ENCODE peak calls at places on chromosomes 13 and 19, in four cellular contexts. B is K562, F is GM12878, Z is HepG2. P is an unnamed sample.

GRCh38 chr19:34409189-34410164 is 5.3 kb downstream of the PDCD2L start:
- DNase-seq in B (no peak), F (no peak), Z (no peak), P (no peak)

GRCh38 chr19:56167064-56167578 is 8.7 kb upstream of the GALP start:
- DNase-seq in B (peak; percentile 43), F (no peak), Z (no peak), P (no peak)

GRCh38 chr19:11416346-11417052 is 2.6 kb downstream of the RGL3 start:
- DNase-seq in B (no peak), F (no peak), Z (no peak), P (no peak)

GRCh38 chr19:797528-798414 is 519 bp downstream of the PTBP1 start:
- DNase-seq in B (peak; percentile 97), F (peak; percentile 32), Z (peak; percentile 78), P (peak; percentile 89)

GRCh38 chr19:15123900-15124299 is 16.7 kb downstream of the SYDE1 start:
- DNase-seq in B (no peak), F (no peak), Z (no peak), P (no peak)

GRCh38 chr19:16064209-16064889 is 11.9 kb upstream of the TPM4 start:
- DNase-seq in B (no peak), F (no peak), Z (no peak), P (no peak)

GRCh38 chr19:12064266-12065099 is at the start of gene ZNF844:
- DNase-seq in B (peak; percentile 88), F (peak; percentile 48), Z (peak; percentile 82), P (no peak)

GRCh38 chr13:71587778-71588177 is 279.2 kb downstream of the DACH1 start:
- DNase-seq in B (no peak), F (no peak), Z (no peak), P (no peak)

GRCh38 chr13:49869514-49869913 is 66.6 kb downstream of the SPRYD7 start:
- DNase-seq in B (peak; percentile 14), F (no peak), Z (peak; percentile 53), P (peak; percentile 52)

GRCh38 chr19:12272980-12273901 is 21.4 kb downstream of the ZNF44 start:
- DNase-seq in B (no peak), F (no peak), Z (no peak), P (no peak)

GRCh38 chr13:60787083-60787482 is 390.1 kb downstream of the TDRD3 start:
- DNase-seq in B (no peak), F (no peak), Z (no peak), P (no peak)

GRCh38 chr13:48492123-48493075 is 40.5 kb downstream of the RCBTB2 start:
- DNase-seq in B (peak; percentile 26), F (peak; percentile 98), Z (no peak), P (no peak)

GRCh38 chr19:10780368-10780767 is 55.6 kb downstream of the TMED1 start:
- DNase-seq in B (no peak), F (no peak), Z (no peak), P (no peak)

GRCh38 chr19:15091918-15092753 is 10.1 kb downstream of the OR1I1 start:
- DNase-seq in B (no peak), F (no peak), Z (peak; percentile 66), P (peak; percentile 39)

GRCh38 chr19:32166238-32166637 is 179.2 kb upstream of the ZNF507 start:
- DNase-seq in B (no peak), F (no peak), Z (no peak), P (no peak)

GRCh38 chr19:48670699-48671455 is 1.9 kb downstream of the NTN5 start:
- DNase-seq in B (no peak), F (no peak), Z (no peak), P (no peak)

GRCh38 chr13:41384749-41385503 is 72.4 kb upstream of the RGCC start:
- DNase-seq in B (no peak), F (no peak), Z (no peak), P (peak; percentile 13)

GRCh38 chr13:99316657-99317244 is 9.6 kb upstream of the GPR183 start:
- DNase-seq in B (no peak), F (no peak), Z (no peak), P (no peak)

GRCh38 chr19:13748169-13748884 is 16.0 kb upstream of the MRI1 start:
- DNase-seq in B (peak; percentile 46), F (no peak), Z (no peak), P (no peak)

GRCh38 chr19:13849991-13850909 is 26.7 kb upstream of the NANOS3 start:
- DNase-seq in B (peak; percentile 86), F (no peak), Z (peak; percentile 53), P (peak; percentile 78)

GRCh38 chr19:42202290-42202867 is 15.1 kb downstream of the DEDD2 start:
- DNase-seq in B (no peak), F (no peak), Z (no peak), P (no peak)

GRCh38 chr13:98265669-98266551 is 88.8 kb upstream of the RNF113B start:
- DNase-seq in B (no peak), F (no peak), Z (peak; percentile 98), P (no peak)

GRCh38 chr13:92951273-92951820 is 275.3 kb upstream of the GPC6 start:
- DNase-seq in B (no peak), F (no peak), Z (no peak), P (no peak)

GRCh38 chr19:55344444-55344843 is 4.8 kb downstream of the KMT5C start:
- DNase-seq in B (no peak), F (no peak), Z (no peak), P (no peak)

GRCh38 chr19:46391296-46392251 is 21.8 kb downstream of the CCDC8 start:
- DNase-seq in B (no peak), F (no peak), Z (no peak), P (no peak)

GRCh38 chr13:40120288-40120687 is 464.8 kb downstream of the COG6 start:
- DNase-seq in B (no peak), F (no peak), Z (no peak), P (no peak)

GRCh38 chr19:39166571-39167391 is 30.0 kb upstream of the NCCRP1 start:
- DNase-seq in B (no peak), F (no peak), Z (peak; percentile 49), P (no peak)

GRCh38 chr19:16366056-16366432 is 41.4 kb downstream of the KLF2 start:
- DNase-seq in B (no peak), F (no peak), Z (no peak), P (no peak)

GRCh38 chr13:89380101-89380500 is 1708.9 kb downstream of the SLITRK5 start:
- DNase-seq in B (no peak), F (no peak), Z (peak; percentile 1), P (no peak)

GRCh38 chr13:76023644-76024043 is 387.5 kb downstream of the LMO7 start:
- DNase-seq in B (no peak), F (no peak), Z (no peak), P (no peak)

GRCh38 chr19:1066748-1067340 is at the start of gene ARHGAP45:
- DNase-seq in B (peak; percentile 59), F (no peak), Z (no peak), P (peak; percentile 42)

DNA sequence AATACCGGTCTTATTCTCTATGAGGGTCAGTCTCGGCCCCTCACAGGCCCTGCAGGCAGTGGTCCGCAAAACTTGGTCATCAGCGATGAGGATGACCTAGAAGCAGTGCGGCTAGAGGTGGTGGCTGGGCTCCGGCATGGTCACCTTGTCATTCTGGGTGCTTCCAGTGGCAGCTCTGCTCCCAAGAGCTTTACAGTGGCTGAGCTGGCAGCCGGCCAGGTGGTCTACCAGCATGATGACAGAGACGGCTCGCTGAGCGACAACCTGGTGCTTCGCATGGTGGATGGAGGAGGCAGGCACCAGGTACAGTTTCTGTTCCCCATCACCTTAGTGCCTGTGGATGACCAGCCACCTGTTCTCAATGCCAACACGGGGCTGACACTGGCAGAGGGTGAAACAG is 1.8 kb downstream of the FREM2 start:
- DNase-seq in B (no peak), F (no peak), Z (no peak), P (no peak)
- TF ChIP-seq TARDBP in B (no peak), F (no peak), Z (no peak), P (no peak)

GRCh38 chr13:95269756-95270155 is 31.5 kb downstream of the ABCC4 start:
- DNase-seq in B (no peak), F (no peak), Z (no peak), P (no peak)

GRCh38 chr13:95261956-95262355 is 39.3 kb downstream of the ABCC4 start:
- DNase-seq in B (no peak), F (no peak), Z (no peak), P (no peak)

GRCh38 chr13:95262837-95263381 is 38.3 kb downstream of the ABCC4 start:
- DNase-seq in B (no peak), F (no peak), Z (no peak), P (no peak)

GRCh38 chr13:95264225-95264624 is 37.0 kb downstream of the ABCC4 start:
- DNase-seq in B (no peak), F (no peak), Z (no peak), P (no peak)

GRCh38 chr13:95267662-95268369 is 33.4 kb downstream of the ABCC4 start:
- DNase-seq in B (peak; percentile 44), F (no peak), Z (peak; percentile 45), P (no peak)
- TF ChIP-seq TARDBP in B (no peak), F (no peak), Z (no peak), P (no peak)

DNA sequence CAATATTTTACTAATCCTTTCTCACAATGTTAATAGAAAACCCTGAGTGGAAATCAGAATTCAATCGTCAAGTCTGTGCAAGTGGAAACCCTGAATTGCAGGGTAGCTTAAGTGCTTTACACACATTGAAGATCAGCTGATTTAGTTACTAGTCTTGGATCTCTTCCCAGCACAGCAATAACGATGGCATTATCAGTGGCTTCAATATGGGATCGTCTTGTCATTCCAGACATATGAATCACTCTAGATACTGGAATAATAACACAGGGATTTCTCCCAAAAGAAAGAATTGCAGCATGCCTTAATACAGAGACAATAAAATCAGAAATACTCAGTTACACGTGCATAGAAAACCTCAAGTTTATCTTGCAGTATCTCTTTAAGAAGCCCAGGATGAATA is 12.6 kb upstream of the METTL21C start:
- DNase-seq in B (no peak), F (no peak), Z (no peak), P (no peak)
- TF ChIP-seq TARDBP in B (no peak), F (no peak), Z (no peak), P (no peak)

GRCh38 chr19:17963936-17964691 is 2.8 kb upstream of the KCNN1 start:
- DNase-seq in B (no peak), F (no peak), Z (no peak), P (no peak)
- TF ChIP-seq TARDBP in B (no peak), F (no peak), Z (no peak), P (no peak)

GRCh38 chr13:100668408-100668807 is 6.2 kb downstream of the TMTC4 start:
- DNase-seq in B (no peak), F (no peak), Z (no peak), P (no peak)

GRCh38 chr13:100664171-100664900 is 10.3 kb downstream of the TMTC4 start:
- DNase-seq in B (no peak), F (no peak), Z (no peak), P (no peak)

GRCh38 chr13:100667894-100668293 is 6.7 kb downstream of the TMTC4 start:
- DNase-seq in B (no peak), F (no peak), Z (no peak), P (no peak)

GRCh38 chr13:100665403-100665802 is 9.2 kb downstream of the TMTC4 start:
- DNase-seq in B (no peak), F (no peak), Z (no peak), P (no peak)

DNA sequence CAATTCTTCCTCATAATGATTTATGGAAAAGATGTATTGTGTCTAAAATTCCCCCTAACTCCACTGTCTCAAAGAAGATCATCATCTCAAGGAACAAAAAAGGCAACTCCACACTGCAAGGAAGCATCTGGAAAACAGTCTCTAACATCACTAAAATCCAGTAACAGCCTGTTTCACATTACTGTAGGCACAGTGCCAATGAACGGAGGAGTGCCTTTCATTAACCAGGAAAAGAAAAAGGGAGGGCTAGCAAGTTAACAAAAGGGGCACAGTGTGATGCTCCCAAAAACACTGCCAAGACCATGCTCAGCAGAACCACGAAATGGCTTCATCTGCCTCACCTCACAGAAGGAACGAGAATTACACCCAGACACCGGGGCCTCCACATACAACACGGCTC is 8.5 kb downstream of the TMTC4 start:
- DNase-seq in B (no peak), F (no peak), Z (no peak), P (no peak)
- TF ChIP-seq TARDBP in B (no peak), F (no peak), Z (no peak), P (no peak)